ENCODE peak calls at places on chromosome 22, in ten cellular contexts. One of them, this sample, is unnamed.

GRCh38 chr22:41074941-41075710 is 17.3 kb upstream of the EP300 start:
- DNase-seq in NCI-H460: no peak
- DNase-seq in posterior vena cava: no peak
- DNase-seq in ovary: no peak
- DNase-seq in MCF 10A: no peak
- DNase-seq in AML-193: no peak
- DNase-seq in right lobe of liver: no peak
- DNase-seq in left colon: no peak
- DNase-seq in fibroblast of pulmonary artery: no peak
- DNase-seq in fibroblast of the conjunctiva: no peak
- DNase-seq in this sample: no peak

GRCh38 chr22:39123811-39124668 is 27.0 kb downstream of the APOBEC3H start:
- DNase-seq in NCI-H460: no peak
- DNase-seq in posterior vena cava: peak
- DNase-seq in ovary: no peak
- DNase-seq in MCF 10A: no peak
- DNase-seq in AML-193: no peak
- DNase-seq in right lobe of liver: peak
- DNase-seq in left colon: no peak
- DNase-seq in fibroblast of pulmonary artery: no peak
- DNase-seq in fibroblast of the conjunctiva: no peak
- DNase-seq in this sample: no peak

GRCh38 chr22:38968801-38969200 is 11.4 kb downstream of the APOBEC3A start:
- DNase-seq in NCI-H460: no peak
- DNase-seq in posterior vena cava: no peak
- DNase-seq in ovary: no peak
- DNase-seq in MCF 10A: no peak
- DNase-seq in AML-193: no peak
- DNase-seq in right lobe of liver: peak
- DNase-seq in left colon: no peak
- DNase-seq in fibroblast of pulmonary artery: no peak
- DNase-seq in fibroblast of the conjunctiva: no peak
- DNase-seq in this sample: no peak

GRCh38 chr22:37906364-37907008 is 389 bp downstream of the MICALL1 start:
- DNase-seq in NCI-H460: no peak
- DNase-seq in posterior vena cava: no peak
- DNase-seq in ovary: no peak
- DNase-seq in MCF 10A: no peak
- DNase-seq in AML-193: no peak
- DNase-seq in right lobe of liver: no peak
- DNase-seq in left colon: peak
- DNase-seq in fibroblast of pulmonary artery: no peak
- DNase-seq in fibroblast of the conjunctiva: no peak
- DNase-seq in this sample: peak

GRCh38 chr22:22342697-22343602 is 98.4 kb downstream of the VPREB1 start:
- DNase-seq in NCI-H460: peak
- DNase-seq in posterior vena cava: no peak
- DNase-seq in ovary: no peak
- DNase-seq in MCF 10A: peak
- DNase-seq in AML-193: peak
- DNase-seq in right lobe of liver: peak
- DNase-seq in left colon: peak
- DNase-seq in fibroblast of pulmonary artery: peak
- DNase-seq in fibroblast of the conjunctiva: no peak
- DNase-seq in this sample: peak

GRCh38 chr22:46178755-46179505 is 28.6 kb downstream of the PPARA start:
- DNase-seq in NCI-H460: no peak
- DNase-seq in posterior vena cava: no peak
- DNase-seq in ovary: no peak
- DNase-seq in MCF 10A: peak
- DNase-seq in AML-193: no peak
- DNase-seq in right lobe of liver: no peak
- DNase-seq in left colon: no peak
- DNase-seq in fibroblast of pulmonary artery: no peak
- DNase-seq in fibroblast of the conjunctiva: no peak
- DNase-seq in this sample: no peak

GRCh38 chr22:31083923-31084810 is 3.0 kb downstream of the SMTN start:
- DNase-seq in NCI-H460: no peak
- DNase-seq in posterior vena cava: no peak
- DNase-seq in ovary: no peak
- DNase-seq in MCF 10A: no peak
- DNase-seq in AML-193: peak
- DNase-seq in right lobe of liver: no peak
- DNase-seq in left colon: peak
- DNase-seq in fibroblast of pulmonary artery: no peak
- DNase-seq in fibroblast of the conjunctiva: no peak
- DNase-seq in this sample: no peak

GRCh38 chr22:39318507-39319283 is 728 bp downstream of the RPL3 start:
- DNase-seq in NCI-H460: no peak
- DNase-seq in posterior vena cava: no peak
- DNase-seq in ovary: no peak
- DNase-seq in MCF 10A: no peak
- DNase-seq in AML-193: no peak
- DNase-seq in right lobe of liver: no peak
- DNase-seq in left colon: no peak
- DNase-seq in fibroblast of pulmonary artery: no peak
- DNase-seq in fibroblast of the conjunctiva: no peak
- DNase-seq in this sample: no peak

GRCh38 chr22:47588583-47588970 is 826.1 kb downstream of the TBC1D22A start:
- DNase-seq in NCI-H460: no peak
- DNase-seq in posterior vena cava: no peak
- DNase-seq in ovary: no peak
- DNase-seq in MCF 10A: no peak
- DNase-seq in AML-193: no peak
- DNase-seq in right lobe of liver: no peak
- DNase-seq in left colon: no peak
- DNase-seq in fibroblast of pulmonary artery: no peak
- DNase-seq in fibroblast of the conjunctiva: no peak
- DNase-seq in this sample: no peak

GRCh38 chr22:47775686-47776085 is 1013.2 kb downstream of the TBC1D22A start:
- DNase-seq in NCI-H460: no peak
- DNase-seq in posterior vena cava: no peak
- DNase-seq in ovary: no peak
- DNase-seq in MCF 10A: no peak
- DNase-seq in AML-193: no peak
- DNase-seq in right lobe of liver: no peak
- DNase-seq in left colon: no peak
- DNase-seq in fibroblast of pulmonary artery: no peak
- DNase-seq in fibroblast of the conjunctiva: no peak
- DNase-seq in this sample: no peak

GRCh38 chr22:26476705-26477340 is 6.8 kb downstream of the HPS4 start:
- DNase-seq in NCI-H460: no peak
- DNase-seq in posterior vena cava: no peak
- DNase-seq in ovary: no peak
- DNase-seq in MCF 10A: no peak
- DNase-seq in AML-193: peak
- DNase-seq in right lobe of liver: no peak
- DNase-seq in left colon: no peak
- DNase-seq in fibroblast of pulmonary artery: peak
- DNase-seq in fibroblast of the conjunctiva: no peak
- DNase-seq in this sample: no peak

GRCh38 chr22:29152381-29153138 is 53.1 kb upstream of the EMID1 start:
- DNase-seq in NCI-H460: no peak
- DNase-seq in posterior vena cava: peak
- DNase-seq in ovary: peak
- DNase-seq in MCF 10A: no peak
- DNase-seq in AML-193: no peak
- DNase-seq in right lobe of liver: no peak
- DNase-seq in left colon: no peak
- DNase-seq in fibroblast of pulmonary artery: peak
- DNase-seq in fibroblast of the conjunctiva: no peak
- DNase-seq in this sample: peak

GRCh38 chr22:24728790-24729637 is 45.5 kb downstream of the PIWIL3 start:
- DNase-seq in NCI-H460: no peak
- DNase-seq in posterior vena cava: no peak
- DNase-seq in ovary: peak
- DNase-seq in MCF 10A: no peak
- DNase-seq in AML-193: peak
- DNase-seq in right lobe of liver: no peak
- DNase-seq in left colon: no peak
- DNase-seq in fibroblast of pulmonary artery: peak
- DNase-seq in fibroblast of the conjunctiva: no peak
- DNase-seq in this sample: peak

This sample was measured in left ventricle myocardium inferior.